ENCODE peak calls at places on chromosomes 5 and 9, in four cellular contexts. O is body of pancreas, P is GM23248, T is SK-N-SH. K is an unnamed sample. For H3K9me3, the result is how much of the 10 kb centered on the place peaks cover.

GRCh38 chr5:29548262-29548661 is 1645.2 kb upstream of the CDH6 start:
- DNase-seq in O (no peak), P (no peak), T (no peak), K (no peak)

GRCh38 chr9:2024888-2025781 is 10.0 kb downstream of the SMARCA2 start:
- DNase-seq in O (no peak), P (no peak), T (no peak), K (no peak)

GRCh38 chr9:82234160-82234943 is 245.8 kb downstream of the SPATA31D1 start:
- DNase-seq in O (no peak), P (no peak), T (no peak), K (no peak)

GRCh38 chr9:106613250-106613737 is 249.7 kb upstream of the ZNF462 start:
- DNase-seq in O (peak), P (no peak), T (no peak), K (peak)

GRCh38 chr5:157511656-157512644 is 51.9 kb downstream of the NIPAL4 start:
- DNase-seq in O (peak), P (peak), T (no peak), K (peak)

GRCh38 chr5:111251941-111252340 is 27.8 kb downstream of the CAMK4 start:
- DNase-seq in O (no peak), P (peak), T (no peak), K (no peak)

GRCh38 chr9:129576546-129577543 is 44.1 kb downstream of the C9orf50 start:
- DNase-seq in O (no peak), P (peak), T (no peak), K (peak)

GRCh38 chr9:72656021-72656420 is 134.6 kb downstream of the TMC1 start:
- DNase-seq in O (no peak), P (no peak), T (no peak), K (no peak)

GRCh38 chr5:137279631-137280236 is 219.4 kb downstream of the SPOCK1 start:
- DNase-seq in O (no peak), P (no peak), T (no peak), K (no peak)

GRCh38 chr5:25944786-25945185 is 1093.6 kb downstream of the CDH9 start:
- DNase-seq in O (no peak), P (no peak), T (no peak), K (no peak)

GRCh38 chr5:93886917-93887361 is 145.5 kb upstream of the POU5F2 start:
- DNase-seq in O (no peak), P (no peak), T (no peak), K (no peak)

GRCh38 chr5:178230879-178231735 is 1.5 kb downstream of the PHYKPL start:
- DNase-seq in O (peak), P (peak), T (no peak), K (peak)

GRCh38 chr9:69949396-69949795 is 94.3 kb upstream of the MAMDC2 start:
- DNase-seq in O (no peak), P (peak), T (no peak), K (no peak)

GRCh38 chr5:170132642-170133448 is 27.1 kb downstream of the FOXI1 start:
- DNase-seq in O (no peak), P (peak), T (peak), K (no peak)

GRCh38 chr9:89791754-89792153 is 186.9 kb downstream of the GADD45G start:
- DNase-seq in O (no peak), P (no peak), T (no peak), K (no peak)

GRCh38 chr5:160165137-160166068 is 46.2 kb upstream of the PWWP2A start:
- DNase-seq in O (peak), P (peak), T (peak), K (peak)

GRCh38 chr9:27537027-27537435 is 7.4 kb upstream of the MOB3B start:
- DNase-seq in O (no peak), P (no peak), T (no peak), K (no peak)

GRCh38 chr9:78430387-78430786 is 133.5 kb downstream of the PSAT1 start:
- DNase-seq in O (no peak), P (no peak), T (no peak), K (no peak)

GRCh38 chr5:145775893-145776444 is 59.2 kb downstream of the PRELID2 start:
- DNase-seq in O (no peak), P (peak), T (no peak), K (peak)

GRCh38 chr5:138686668-138687067 is 66.6 kb upstream of the CTNNA1 start:
- DNase-seq in O (no peak), P (no peak), T (no peak), K (no peak)

GRCh38 chr5:96113170-96113939 is 151.7 kb upstream of the ELL2 start:
- DNase-seq in O (peak), P (peak), T (no peak), K (peak)

GRCh38 chr5:149474198-149474597 is 77.0 kb downstream of the CSNK1A1 start:
- DNase-seq in O (peak), P (peak), T (no peak), K (no peak)

GRCh38 chr5:5726401-5726800 is 303.9 kb downstream of the ICE1 start:
- DNase-seq in O (no peak), P (no peak), T (no peak), K (no peak)

GRCh38 chr9:26172301-26172700 is 494.1 kb upstream of the TUSC1 start:
- DNase-seq in O (no peak), P (no peak), T (no peak), K (no peak)

GRCh38 chr9:136757328-136757727 is 715 bp downstream of the LCN8 start:
- DNase-seq in O (no peak), P (no peak), T (no peak), K (no peak)

GRCh38 chr5:108380531-108381021 is 1.3 kb downstream of the FBXL17 start:
- DNase-seq in O (peak), P (peak), T (peak), K (peak)

GRCh38 chr5:79295096-79295495 is 59.2 kb downstream of the JMY start:
- DNase-seq in O (no peak), P (no peak), T (no peak), K (no peak)

GRCh38 chr5:165869066-165869465 is 2363.6 kb downstream of the MAT2B start:
- DNase-seq in O (no peak), P (no peak), T (no peak), K (no peak)

GRCh38 chr5:128815201-128815600 is 150.1 kb upstream of the SLC27A6 start:
- DNase-seq in O (no peak), P (no peak), T (no peak), K (no peak)

GRCh38 chr9:133119039-133119438 is 2.0 kb downstream of the RALGDS start:
- DNase-seq in O (no peak), P (peak), T (peak), K (no peak)

GRCh38 chr9:110260911-110261310 is 4.6 kb upstream of the TXN start:
- DNase-seq in O (no peak), P (peak), T (peak), K (no peak)

GRCh38 chr9:5499889-5500398 is 10.4 kb upstream of the PDCD1LG2 start:
- DNase-seq in O (no peak), P (peak), T (peak), K (peak)

GRCh38 chr5:147727200-147727599 is 55.3 kb downstream of the JAKMIP2 start:
- DNase-seq in O (no peak), P (no peak), T (no peak), K (no peak)

GRCh38 chr5:72286798-72287197 is 33.2 kb downstream of the MRPS27 start:
- DNase-seq in O (no peak), P (no peak), T (no peak), K (no peak)
- H3K27ac ChIP-seq in O (no peak), P (no peak), T (no peak), K (no peak)

GRCh38 chr9:138120511-138121437 is 243.2 kb downstream of the CACNA1B start:
- DNase-seq in O (no peak), P (no peak), T (no peak), K (no peak)
- H3K9me3 ChIP-seq in O (under half), P (under half), T (under half), K (under half)

DNA sequence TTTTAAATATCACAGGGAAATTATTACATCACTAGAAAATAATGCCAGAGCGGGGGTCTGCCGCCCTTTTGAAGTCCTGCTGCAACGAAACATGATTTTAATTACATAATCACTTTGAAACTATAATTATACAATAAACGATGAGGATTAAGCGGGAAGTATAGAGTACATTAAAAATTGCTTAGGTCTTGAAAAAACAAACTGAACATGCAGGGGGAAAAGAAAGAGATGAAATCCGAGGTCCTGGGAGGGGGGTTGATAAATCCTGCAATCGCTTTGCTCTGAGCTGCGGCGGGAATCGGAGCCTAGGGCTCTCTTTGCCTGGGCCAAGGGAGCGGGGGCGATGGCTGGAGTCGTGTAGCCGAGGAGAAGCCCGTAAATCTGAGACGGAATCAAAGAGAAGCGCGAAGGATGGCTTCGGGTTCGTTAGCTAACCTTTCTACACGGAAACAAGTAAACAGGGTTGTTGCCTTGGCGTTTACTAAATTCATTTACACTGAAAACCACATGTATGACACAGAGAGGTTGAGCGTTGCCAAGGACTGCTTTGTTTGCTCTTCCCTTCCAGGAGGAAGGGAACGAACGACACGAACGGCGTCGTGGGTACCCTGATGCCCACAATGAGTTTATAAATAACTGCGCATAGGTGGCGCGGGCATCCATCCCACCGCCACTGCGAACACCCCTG is 127.7 kb downstream of the TMEM174 start:
- DNase-seq in O (no peak), P (no peak), T (no peak), K (no peak)
- H3K27ac ChIP-seq in O (no peak), P (no peak), T (peak), K (no peak)

DNA sequence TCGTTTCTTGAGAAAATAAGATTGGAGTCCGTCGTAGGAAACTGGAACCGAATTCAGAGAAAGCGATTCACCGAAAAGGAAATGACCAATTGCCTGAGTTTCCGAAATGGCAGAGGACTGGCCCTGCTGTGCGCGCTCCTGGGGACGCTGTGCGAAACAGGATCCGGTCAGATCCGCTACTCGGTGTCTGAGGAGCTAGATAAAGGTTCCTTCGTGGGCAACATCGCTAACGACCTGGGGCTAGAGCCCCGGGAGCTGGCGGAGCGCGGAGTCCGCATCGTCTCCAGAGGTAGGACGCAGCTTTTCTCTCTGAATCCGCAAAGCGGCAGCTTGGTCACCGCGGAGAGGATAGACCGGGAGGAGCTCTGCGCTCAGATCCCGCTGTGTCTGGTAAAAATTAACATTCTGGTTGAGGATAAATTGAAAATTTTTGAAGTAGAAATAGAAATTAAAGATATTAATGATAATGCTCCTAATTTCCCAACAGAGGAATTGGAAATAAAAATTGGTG is 379 bp downstream of the PCDHGA3 start:
- DNase-seq in O (no peak), P (no peak), T (no peak), K (no peak)
- H3K9me3 ChIP-seq in O (under half), P (under half), T (under half), K (under half)

GRCh38 chr9:35517552-35518211 is 27.8 kb downstream of the RUSC2 start:
- DNase-seq in O (peak), P (no peak), T (no peak), K (no peak)

GRCh38 chr9:35518212-35518917 is 28.5 kb downstream of the RUSC2 start:
- DNase-seq in O (peak), P (peak), T (no peak), K (no peak)

GRCh38 chr9:35516481-35516880 is 26.6 kb downstream of the RUSC2 start:
- DNase-seq in O (no peak), P (peak), T (no peak), K (no peak)

GRCh38 chr9:35517136-35517535 is 27.2 kb downstream of the RUSC2 start:
- DNase-seq in O (no peak), P (peak), T (no peak), K (no peak)

GRCh38 chr9:35515766-35516165 is 25.9 kb downstream of the RUSC2 start:
- DNase-seq in O (no peak), P (peak), T (no peak), K (no peak)
- H3K27ac ChIP-seq in O (peak), P (peak), T (peak), K (no peak)

DNA sequence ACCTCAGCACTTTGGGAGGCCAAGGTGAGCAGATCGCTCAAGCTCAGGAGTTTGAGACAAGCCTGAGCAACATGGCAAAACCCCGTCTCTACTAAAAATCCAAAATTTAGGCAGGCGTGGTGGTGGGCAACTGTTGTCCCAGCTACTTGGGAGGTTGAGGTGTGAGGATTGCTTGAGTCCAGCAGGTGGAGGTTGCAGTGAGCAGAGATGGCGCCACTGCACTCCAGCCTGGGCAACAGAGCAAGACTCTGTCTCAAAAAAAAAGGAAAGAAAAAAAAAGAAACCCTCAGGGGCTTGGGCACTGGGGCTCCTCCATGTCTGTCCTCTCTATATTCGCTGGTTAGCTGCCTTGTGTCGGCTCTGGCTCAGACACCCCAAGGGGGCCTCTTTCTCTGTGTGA is 10.9 kb upstream of the PPP2CA start:
- DNase-seq in O (no peak), P (no peak), T (no peak), K (no peak)
- H3K9me3 ChIP-seq in O (under half), P (under half), T (under half), K (under half)

DNA sequence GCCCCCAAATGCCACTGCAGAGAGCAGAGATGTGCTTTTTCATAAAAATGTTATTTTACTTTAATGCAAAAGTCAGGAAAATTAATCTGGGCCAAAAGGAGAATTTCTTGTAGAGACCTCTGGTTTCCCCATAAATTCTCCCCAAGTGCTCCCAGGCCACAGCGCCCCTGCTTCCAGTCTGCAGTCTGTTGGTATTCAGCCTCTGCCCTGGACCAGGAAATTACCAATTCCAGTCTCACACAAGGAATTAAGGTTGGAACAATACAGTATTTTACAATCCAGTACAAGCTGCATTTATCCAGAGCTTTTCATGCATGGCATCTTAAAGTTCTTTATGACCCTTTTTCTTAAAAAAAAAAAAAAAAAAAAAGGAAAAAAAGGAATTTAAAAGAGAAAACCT is 139.5 kb upstream of the RANBP3L start:
- DNase-seq in O (no peak), P (no peak), T (no peak), K (no peak)
- H3K27ac ChIP-seq in O (no peak), P (no peak), T (no peak), K (no peak)

GRCh38 chr5:18238321-18238720 is 604.1 kb downstream of the TAF11L14 start:
- DNase-seq in O (no peak), P (no peak), T (no peak), K (no peak)

GRCh38 chr5:18244309-18244708 is 610.0 kb downstream of the TAF11L14 start:
- DNase-seq in O (no peak), P (no peak), T (no peak), K (no peak)

DNA sequence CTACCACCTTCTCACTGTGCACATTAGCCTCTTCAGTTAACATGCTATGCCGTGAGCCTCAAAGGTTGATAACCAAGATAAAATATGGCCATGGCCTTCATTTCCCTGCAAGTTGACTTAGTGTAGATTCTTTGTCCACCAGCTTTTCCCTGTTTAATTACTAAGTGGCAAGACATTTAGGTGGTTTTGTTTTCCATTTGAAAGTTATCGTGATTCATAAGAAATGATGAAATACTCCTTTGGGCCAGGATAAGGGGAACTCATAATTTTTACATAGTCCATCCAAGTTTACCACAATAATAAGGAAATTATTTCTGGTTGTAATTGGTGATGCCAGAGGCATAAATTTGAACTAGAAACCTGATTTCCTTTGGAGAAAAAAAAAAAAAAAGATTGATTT is 609.6 kb downstream of the TAF11L14 start:
- DNase-seq in O (no peak), P (no peak), T (no peak), K (no peak)
- H3K9me3 ChIP-seq in O (under half), P (under half), T (under half), K (under half)

K was measured in heart left ventricle.